ENCODE peak calls at places on chromosomes 6 and 20, in six cellular contexts. Q, G, Y, U, H and Z are unnamed samples.

GRCh38 chr6:34516391-34517324 is 39.5 kb downstream of the SPDEF start:
- DNase-seq in Q (no peak), G (no peak), Y (no peak), U (no peak), H (no peak), Z (peak; percentile 10)

GRCh38 chr6:164396071-164397047 is 913.0 kb downstream of the C6orf118 start:
- DNase-seq in Q (no peak), G (no peak), Y (no peak), U (no peak), H (no peak), Z (no peak)

GRCh38 chr6:80676386-80676785 is 569.9 kb downstream of the BCKDHB start:
- DNase-seq in Q (no peak), G (no peak), Y (no peak), U (no peak), H (no peak), Z (no peak)

GRCh38 chr6:166541876-166542579 is 44.5 kb downstream of the RAMACL start:
- DNase-seq in Q (no peak), G (no peak), Y (no peak), U (no peak), H (no peak), Z (no peak)

GRCh38 chr6:134176283-134176975 is 124.0 kb upstream of the SLC2A12 start:
- DNase-seq in Q (no peak), G (no peak), Y (peak; percentile 69), U (no peak), H (no peak), Z (peak; percentile 60)

GRCh38 chr6:15244605-15245360 is 1.1 kb upstream of the JARID2 start:
- DNase-seq in Q (peak; percentile 55), G (no peak), Y (peak; percentile 81), U (no peak), H (peak; percentile 95), Z (peak; percentile 66)

GRCh38 chr20:17883592-17884317 is 84.8 kb downstream of the SNX5 start:
- DNase-seq in Q (no peak), G (no peak), Y (no peak), U (no peak), H (no peak), Z (no peak)

GRCh38 chr6:15969236-15969778 is 159.6 kb upstream of the MYLIP start:
- DNase-seq in Q (no peak), G (no peak), Y (no peak), U (no peak), H (no peak), Z (no peak)

GRCh38 chr6:117423754-117424153 is 2.0 kb downstream of the ROS1 start:
- DNase-seq in Q (no peak), G (no peak), Y (no peak), U (no peak), H (no peak), Z (no peak)

GRCh38 chr6:37351027-37351426 is 2.8 kb upstream of the RNF8 start:
- DNase-seq in Q (no peak), G (no peak), Y (no peak), U (no peak), H (no peak), Z (no peak)

GRCh38 chr20:37686762-37687477 is 6.9 kb upstream of the CTNNBL1 start:
- DNase-seq in Q (no peak), G (no peak), Y (no peak), U (no peak), H (no peak), Z (no peak)

GRCh38 chr20:37758332-37758731 is 64.5 kb downstream of the CTNNBL1 start:
- DNase-seq in Q (peak; percentile 24), G (no peak), Y (peak; percentile 84), U (no peak), H (peak; percentile 37), Z (peak; percentile 70)

GRCh38 chr20:54284928-54285704 is 77.2 kb downstream of the PFDN4 start:
- DNase-seq in Q (no peak), G (no peak), Y (no peak), U (no peak), H (no peak), Z (no peak)
- TF ChIP-seq CREB1 in Q (no peak), G (no peak), Y (no peak), U (no peak), H (no peak), Z (no peak)

DNA sequence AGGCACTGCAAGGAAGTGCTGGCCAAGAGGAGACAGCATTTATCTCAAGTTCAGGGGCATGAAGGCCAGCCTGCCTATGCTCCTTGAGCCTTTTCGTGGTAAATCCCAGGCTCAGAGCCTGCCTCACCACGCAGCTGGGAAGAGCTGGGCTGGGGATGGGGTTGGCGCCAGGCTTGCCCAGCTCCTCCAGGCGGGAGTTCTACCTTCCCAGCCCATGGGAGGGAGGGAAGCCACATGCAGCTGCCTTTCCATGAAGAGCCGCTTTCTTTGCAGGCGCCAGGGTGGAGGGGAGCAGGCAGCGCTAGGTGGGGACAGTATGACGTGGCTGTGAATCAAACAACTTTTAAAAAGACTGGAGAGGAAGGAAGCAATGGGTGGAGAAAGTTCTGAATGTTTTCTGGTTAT is 19.5 kb upstream of the SIRT5 start:
- DNase-seq in Q (no peak), G (no peak), Y (peak; percentile 79), U (no peak), H (no peak), Z (peak; percentile 70)
- TF ChIP-seq CREB1 in Q (no peak), G (no peak), Y (peak; percentile 34), U (peak; percentile 30), H (no peak), Z (no peak)

DNA sequence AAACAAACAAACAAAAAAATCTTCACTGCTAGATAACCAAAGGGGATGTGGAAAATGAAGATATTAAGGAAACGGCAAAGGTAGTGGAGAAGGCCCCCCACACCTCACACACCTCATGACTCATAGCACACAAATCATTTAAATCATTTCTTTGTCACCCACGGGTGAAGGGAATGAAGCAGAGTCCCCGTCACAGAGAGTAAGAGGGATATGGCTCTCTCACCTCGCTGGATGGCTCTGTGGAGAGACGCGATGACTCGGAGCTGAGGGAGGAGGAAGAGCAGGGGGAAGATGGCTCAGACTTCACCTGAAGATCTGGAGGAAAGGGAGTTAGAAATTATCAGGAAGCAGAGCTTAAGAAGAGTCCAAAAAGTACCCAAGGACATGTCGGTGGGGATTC is 1.2 kb downstream of the ATF6B start:
- DNase-seq in Q (no peak), G (no peak), Y (no peak), U (no peak), H (no peak), Z (no peak)
- TF ChIP-seq CREB1 in Q (no peak), G (no peak), Y (no peak), U (no peak), H (no peak), Z (no peak)

DNA sequence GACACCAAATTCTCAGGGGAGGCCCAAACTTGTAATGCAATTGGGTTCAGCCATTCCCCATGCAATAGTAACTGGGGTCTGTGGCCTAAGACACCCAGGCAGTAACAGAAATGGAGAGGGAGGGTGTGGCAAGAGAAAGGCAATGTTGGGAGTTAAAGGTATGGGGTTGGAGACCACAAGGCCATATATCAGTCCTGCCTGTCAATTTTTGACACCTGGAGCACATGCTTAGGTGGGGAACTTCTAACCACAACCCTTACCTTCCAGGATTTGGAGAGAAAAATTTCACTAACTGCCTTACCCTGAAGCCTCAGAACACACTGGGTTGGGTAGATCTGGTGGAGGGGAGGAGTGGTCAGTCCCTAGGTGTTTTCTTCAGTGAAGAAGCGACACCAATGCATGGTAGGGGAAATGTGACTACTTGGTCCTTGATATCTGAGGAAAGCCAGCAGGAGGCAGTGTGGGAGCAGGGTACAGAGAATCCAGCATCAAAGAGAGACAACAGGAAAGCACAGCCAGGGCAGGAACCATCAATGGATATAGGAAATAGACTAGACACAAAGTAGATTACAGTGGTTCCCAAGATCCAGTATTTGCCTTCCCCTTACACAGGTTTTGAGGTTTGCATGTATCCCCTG is 6.8 kb upstream of the USP49 start:
- DNase-seq in Q (no peak), G (no peak), Y (peak; percentile 44), U (no peak), H (peak; percentile 47), Z (peak; percentile 46)
- TF ChIP-seq CREB1 in Q (no peak), G (no peak), Y (no peak), U (no peak), H (no peak), Z (no peak)

GRCh38 chr6:143234686-143235085 is 174.0 kb downstream of the AIG1 start:
- DNase-seq in Q (no peak), G (no peak), Y (no peak), U (no peak), H (no peak), Z (no peak)

GRCh38 chr6:143236151-143236788 is 175.6 kb downstream of the AIG1 start:
- DNase-seq in Q (no peak), G (no peak), Y (peak; percentile 36), U (no peak), H (no peak), Z (peak; percentile 17)

GRCh38 chr6:143233563-143234285 is 173.0 kb downstream of the AIG1 start:
- DNase-seq in Q (no peak), G (no peak), Y (peak; percentile 47), U (no peak), H (no peak), Z (peak; percentile 30)

GRCh38 chr6:143229402-143229801 is 168.7 kb downstream of the AIG1 start:
- DNase-seq in Q (no peak), G (no peak), Y (no peak), U (no peak), H (no peak), Z (no peak)

GRCh38 chr6:143232849-143233248 is 172.2 kb downstream of the AIG1 start:
- DNase-seq in Q (peak; percentile 65), G (peak; percentile 2), Y (peak; percentile 68), U (no peak), H (peak; percentile 56), Z (peak; percentile 74)
- TF ChIP-seq CREB1 in Q (no peak), G (no peak), Y (no peak), U (peak; percentile 10), H (no peak), Z (no peak)

GRCh38 chr6:128487055-128487454 is 33.3 kb downstream of the PTPRK start:
- DNase-seq in Q (peak; percentile 46), G (no peak), Y (peak; percentile 42), U (no peak), H (no peak), Z (peak; percentile 14)
- TF ChIP-seq CREB1 in Q (no peak), G (no peak), Y (no peak), U (no peak), H (no peak), Z (no peak)

GRCh38 chr6:147054158-147054557 is 150.1 kb upstream of the STXBP5 start:
- DNase-seq in Q (no peak), G (no peak), Y (no peak), U (no peak), H (no peak), Z (no peak)
- TF ChIP-seq CREB1 in Q (no peak), G (no peak), Y (no peak), U (no peak), H (no peak), Z (no peak)

GRCh38 chr20:16036331-16036730 is 536.9 kb downstream of the KIF16B start:
- DNase-seq in Q (no peak), G (no peak), Y (no peak), U (no peak), H (no peak), Z (no peak)

GRCh38 chr20:16035576-16035975 is 537.7 kb downstream of the KIF16B start:
- DNase-seq in Q (no peak), G (no peak), Y (no peak), U (no peak), H (no peak), Z (no peak)

GRCh38 chr20:16040742-16041141 is 532.5 kb downstream of the KIF16B start:
- DNase-seq in Q (no peak), G (no peak), Y (no peak), U (no peak), H (no peak), Z (no peak)
- TF ChIP-seq CREB1 in Q (no peak), G (no peak), Y (no peak), U (no peak), H (no peak), Z (no peak)

GRCh38 chr6:22263748-22264147 is 33.1 kb downstream of the PRL start:
- DNase-seq in Q (no peak), G (no peak), Y (no peak), U (no peak), H (no peak), Z (no peak)
- TF ChIP-seq CREB1 in Q (no peak), G (no peak), Y (no peak), U (no peak), H (no peak), Z (no peak)